ENCODE peak calls at places on chromosomes 5 and 9, in eight cellular contexts. S is adrenal gland, J is Peyer's patch, U is choroid plexus epithelial cell, T is epithelial cell of esophagus, W is sigmoid colon, B is esophagus squamous epithelium, D is AG09309. Q is an unnamed sample.

GRCh38 chr5:87151547-87151946 is 116.1 kb upstream of the RASA1 start:
- DNase-seq in J (no peak), T (peak; percentile 69), D (peak; percentile 44), U (peak; percentile 81), B (no peak), W (no peak), S (no peak), Q (no peak)

GRCh38 chr5:600551-601541 is 11.3 kb upstream of the CEP72 start:
- DNase-seq in W (peak; percentile 49), D (no peak), U (no peak), S (no peak), J (peak; percentile 59), T (no peak), B (no peak), Q (peak; percentile 94)

GRCh38 chr9:19208653-19209052 is 21.8 kb upstream of the DENND4C start:
- DNase-seq in B (no peak), S (no peak), W (no peak), J (no peak), T (peak; percentile 91), D (no peak), U (no peak), Q (no peak)

GRCh38 chr5:43556857-43557593 is at the start of gene PAIP1:
- DNase-seq in D (peak; percentile 48), J (peak; percentile 92), W (peak; percentile 91), T (peak; percentile 93), U (peak; percentile 90), S (peak; percentile 82), B (peak; percentile 44), Q (peak; percentile 84)

GRCh38 chr5:8895599-8895998 is 650.3 kb downstream of the SEMA5A start:
- DNase-seq in U (peak; percentile 10), S (no peak), W (no peak), B (no peak), J (no peak), T (no peak), D (no peak), Q (no peak)

GRCh38 chr9:27426717-27427645 is 97.1 kb upstream of the IFNK start:
- DNase-seq in T (peak; percentile 94), D (no peak), W (no peak), B (no peak), J (no peak), U (peak; percentile 9), S (no peak), Q (no peak)

GRCh38 chr9:106648799-106649198 is 214.2 kb upstream of the ZNF462 start:
- DNase-seq in J (no peak), U (peak; percentile 62), S (no peak), B (no peak), T (peak; percentile 47), D (no peak), W (no peak), Q (peak; percentile 1)

GRCh38 chr5:96431376-96432244 is 1.4 kb downstream of the PCSK1 start:
- DNase-seq in U (peak; percentile 57), D (no peak), J (no peak), T (peak; percentile 30), B (no peak), W (no peak), S (no peak), Q (no peak)

GRCh38 chr5:26492835-26493459 is 545.4 kb downstream of the CDH9 start:
- DNase-seq in D (no peak), T (no peak), B (no peak), W (no peak), U (no peak), J (no peak), S (no peak), Q (no peak)

GRCh38 chr5:111299067-111299481 is 74.9 kb downstream of the CAMK4 start:
- DNase-seq in U (no peak), S (no peak), B (no peak), W (peak; percentile 65), J (no peak), D (no peak), T (peak; percentile 1), Q (no peak)

GRCh38 chr5:115072266-115073056 is 97.2 kb downstream of the TRIM36 start:
- DNase-seq in J (no peak), W (no peak), T (peak; percentile 33), U (no peak), D (no peak), B (no peak), S (no peak), Q (no peak)

GRCh38 chr5:115070737-115071136 is 99.0 kb downstream of the TRIM36 start:
- DNase-seq in D (no peak), S (no peak), T (no peak), W (no peak), B (no peak), J (no peak), U (no peak), Q (no peak)

GRCh38 chr5:115069087-115069968 is 100.4 kb downstream of the TRIM36 start:
- DNase-seq in B (no peak), T (peak; percentile 67), S (peak; percentile 64), D (peak; percentile 13), U (peak; percentile 77), W (no peak), J (no peak), Q (peak; percentile 45)

DNA sequence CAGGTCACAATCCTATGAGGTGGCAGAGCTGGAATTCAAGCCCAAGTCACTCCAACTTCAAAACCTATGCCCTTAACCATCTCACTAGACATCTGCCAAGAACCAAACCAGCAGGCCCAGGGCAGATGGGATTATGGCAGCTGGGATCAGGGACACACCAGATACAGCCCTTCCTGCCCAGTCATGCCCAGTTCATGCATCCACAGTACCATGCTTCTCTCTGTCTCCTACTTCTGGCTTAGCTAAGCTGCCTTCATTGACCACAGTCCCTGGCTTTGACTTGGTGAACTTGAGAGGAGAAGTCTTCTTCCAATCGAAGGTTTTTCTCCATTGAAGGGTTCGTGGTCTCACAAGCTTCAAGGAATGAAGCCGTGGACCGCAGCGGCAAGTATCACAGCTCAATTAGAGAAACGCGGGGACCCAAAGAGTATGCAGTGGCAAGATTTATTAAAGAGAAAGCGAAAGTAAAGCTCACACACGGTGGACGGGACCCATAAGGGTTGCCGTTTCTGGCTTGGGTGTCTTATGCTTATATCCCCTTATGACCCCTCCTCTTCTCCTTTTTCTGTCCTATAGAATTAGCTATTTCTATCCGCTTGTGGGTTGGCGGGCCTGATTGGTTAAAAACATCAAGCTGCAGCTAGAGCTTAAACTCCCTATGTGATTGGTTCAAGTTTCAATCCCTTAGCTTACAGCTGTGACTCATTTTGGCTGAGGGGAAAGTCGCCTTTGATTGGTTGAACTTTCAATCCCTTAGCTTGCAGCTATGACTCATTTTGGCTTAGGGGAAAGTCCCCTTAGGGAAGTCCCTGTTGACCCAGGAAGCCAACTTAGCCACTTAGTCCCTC is 101.2 kb downstream of the TRIM36 start:
- DNase-seq in W (no peak), U (peak; percentile 23), T (peak; percentile 58), D (no peak), B (no peak), J (no peak), S (peak; percentile 24), Q (peak; percentile 32)
- H3K4me3 ChIP-seq in W (no peak overlapping the region), U (no peak overlapping the region), T (no peak overlapping the region), D (no peak overlapping the region), B (no peak overlapping the region), J (no peak overlapping the region), S (no peak overlapping the region), Q (no peak overlapping the region)

GRCh38 chr5:147234825-147235635 is at the start of gene STK32A:
- DNase-seq in B (no peak), J (no peak), T (peak; percentile 80), D (no peak), S (peak; percentile 83), W (peak; percentile 84), U (peak; percentile 8), Q (peak; percentile 5)

DNA sequence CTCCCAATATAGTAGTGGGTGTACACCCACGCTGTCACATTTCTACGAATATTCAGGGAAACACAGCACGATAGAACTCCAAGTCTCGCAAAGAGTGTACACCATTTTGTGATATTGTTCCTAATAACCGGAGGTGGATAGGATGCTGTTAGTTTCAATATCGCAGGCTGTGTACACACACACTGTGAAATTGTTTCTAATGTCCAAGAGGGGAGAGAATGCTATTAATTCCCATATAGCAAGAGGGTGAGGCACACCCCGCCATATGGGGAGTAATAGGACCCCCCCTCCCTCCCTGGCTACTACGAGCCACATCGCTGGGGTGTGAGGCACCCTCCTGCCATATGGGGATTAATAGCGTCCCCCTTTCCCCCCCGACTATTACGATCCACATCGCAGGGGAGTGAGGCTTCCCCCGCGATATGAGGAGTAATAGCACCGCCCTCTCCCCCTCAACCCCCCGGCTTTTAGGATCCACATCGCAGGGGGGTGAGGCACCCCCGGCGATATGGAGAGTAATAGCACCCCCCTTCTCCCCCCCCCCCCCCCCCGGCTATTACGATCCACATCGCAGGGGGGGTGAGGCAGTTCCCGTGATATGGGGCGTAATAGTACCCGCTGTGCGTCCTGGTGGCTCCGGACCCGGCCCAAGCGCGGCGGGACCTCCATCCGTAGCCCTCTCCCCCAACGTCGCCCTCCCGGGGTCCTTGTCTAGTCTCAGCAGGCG is 565 bp upstream of the STK32A start:
- DNase-seq in J (no peak), D (no peak), S (no peak), B (no peak), W (peak; percentile 59), T (no peak), U (no peak), Q (no peak)
- H3K4me3 ChIP-seq in J (peak overlapping the region; percentile 29), D (peak overlapping the region; percentile 52), S (no peak overlapping the region), B (peak overlapping the region; percentile 57), W (peak overlapping the region; percentile 76), T (peak overlapping the region; percentile 36), U (peak overlapping the region; percentile 47), Q (no peak overlapping the region)

GRCh38 chr9:129142536-129142935 is 31.3 kb downstream of the PTPA start:
- DNase-seq in D (no peak), B (no peak), W (no peak), J (no peak), T (no peak), U (no peak), S (no peak), Q (no peak)

GRCh38 chr9:129145316-129145715 is 32.7 kb downstream of the IER5L start:
- DNase-seq in U (peak; percentile 46), D (no peak), W (no peak), S (no peak), J (no peak), T (no peak), B (no peak), Q (no peak)

GRCh38 chr9:129143031-129143441 is 31.8 kb downstream of the PTPA start:
- DNase-seq in S (peak; percentile 91), W (peak; percentile 97), J (peak; percentile 94), U (peak; percentile 95), B (no peak), D (peak; percentile 73), T (peak; percentile 80), Q (peak; percentile 84)

GRCh38 chr9:129142115-129142514 is 30.9 kb downstream of the PTPA start:
- DNase-seq in J (no peak), W (no peak), B (no peak), T (no peak), S (no peak), D (no peak), U (no peak), Q (no peak)

DNA sequence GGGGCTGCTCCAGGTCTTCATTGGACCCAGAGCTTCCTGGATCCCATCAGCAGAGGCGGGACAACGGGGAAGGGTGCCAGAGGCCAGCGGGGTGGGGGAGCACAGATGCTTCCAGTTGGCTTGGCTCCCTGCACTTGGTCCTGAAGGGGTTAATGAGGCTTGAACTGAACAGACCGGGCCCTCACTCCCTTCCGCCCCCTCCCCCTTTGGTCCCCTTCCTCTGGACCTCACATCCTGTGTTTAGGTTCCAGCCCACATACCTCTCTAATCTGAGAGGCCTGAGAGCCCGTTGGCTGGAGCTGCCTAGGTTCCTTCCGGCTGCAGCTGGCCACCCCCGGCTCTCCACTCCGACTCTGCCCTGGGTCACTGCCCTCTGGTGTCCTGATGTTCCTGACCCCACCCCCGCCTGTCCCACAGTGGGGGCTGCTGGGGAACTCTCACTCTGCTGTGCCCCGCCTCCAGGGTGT is 32.3 kb downstream of the PTPA start:
- DNase-seq in W (peak; percentile 86), U (peak; percentile 91), B (no peak), T (no peak), J (peak; percentile 58), S (peak; percentile 77), D (no peak), Q (no peak)
- H3K4me3 ChIP-seq in W (peak overlapping the region; percentile 11), U (peak overlapping the region; percentile 47), B (no peak overlapping the region), T (no peak overlapping the region), J (no peak overlapping the region), S (no peak overlapping the region), D (no peak overlapping the region), Q (no peak overlapping the region)

GRCh38 chr9:130712564-130713285 is 19.1 kb downstream of the EXOSC2 start:
- DNase-seq in D (peak; percentile 92), U (peak; percentile 99), J (peak; percentile 99), S (peak; percentile 99), T (peak; percentile 99), B (peak; percentile 90), W (peak; percentile 100), Q (peak; percentile 99)
- H3K4me3 ChIP-seq in D (peak overlapping the region; percentile 83), U (peak overlapping the region; percentile 95), J (peak overlapping the region; percentile 97), S (peak overlapping the region; percentile 79), T (peak overlapping the region; percentile 78), B (peak overlapping the region; percentile 100), W (peak overlapping the region; percentile 98), Q (peak overlapping the region; percentile 91)

Q was measured in small intestine.